ENCODE peak calls at places on chromosomes 7 and 10, in nine cellular contexts. One of them, this sample, is unnamed.

GRCh38 chr7:49174396-49174795 is 250.0 kb downstream of the CDC14C start:
- DNase-seq in brain microvascular endothelial cell: no peak
- DNase-seq in lung microvascular endothelial cell: no peak
- DNase-seq in OCI-LY7: no peak
- DNase-seq in breast epithelium: no peak
- DNase-seq in HepG2: no peak
- DNase-seq in stimulated activated CD8-positive, alpha-beta memory T cell treated with anti-CD3 and anti-CD28 coated beads, Interleukin-4, amount 100 ng/mL, for 4 hours: no peak
- DNase-seq in naive thymus-derived CD8-positive, alpha-beta T cell: no peak
- DNase-seq in CD4-positive, CD25-positive, alpha-beta regulatory T cell: no peak
- DNase-seq in this sample: no peak

GRCh38 chr10:13890617-13891541 is 304.1 kb downstream of the PRPF18 start:
- DNase-seq in brain microvascular endothelial cell: peak
- DNase-seq in lung microvascular endothelial cell: peak
- DNase-seq in OCI-LY7: no peak
- DNase-seq in breast epithelium: no peak
- DNase-seq in HepG2: no peak
- DNase-seq in stimulated activated CD8-positive, alpha-beta memory T cell treated with anti-CD3 and anti-CD28 coated beads, Interleukin-4, amount 100 ng/mL, for 4 hours: no peak
- DNase-seq in naive thymus-derived CD8-positive, alpha-beta T cell: no peak
- DNase-seq in CD4-positive, CD25-positive, alpha-beta regulatory T cell: no peak
- DNase-seq in this sample: no peak

GRCh38 chr10:97880109-97880508 is 30.5 kb downstream of the GOLGA7B start:
- DNase-seq in brain microvascular endothelial cell: no peak
- DNase-seq in lung microvascular endothelial cell: no peak
- DNase-seq in OCI-LY7: no peak
- DNase-seq in breast epithelium: peak
- DNase-seq in HepG2: no peak
- DNase-seq in stimulated activated CD8-positive, alpha-beta memory T cell treated with anti-CD3 and anti-CD28 coated beads, Interleukin-4, amount 100 ng/mL, for 4 hours: no peak
- DNase-seq in naive thymus-derived CD8-positive, alpha-beta T cell: no peak
- DNase-seq in CD4-positive, CD25-positive, alpha-beta regulatory T cell: no peak
- DNase-seq in this sample: no peak

GRCh38 chr10:132546567-132547420 is 9.2 kb downstream of the INPP5A start:
- DNase-seq in brain microvascular endothelial cell: no peak
- DNase-seq in lung microvascular endothelial cell: peak
- DNase-seq in OCI-LY7: no peak
- DNase-seq in breast epithelium: no peak
- DNase-seq in HepG2: no peak
- DNase-seq in stimulated activated CD8-positive, alpha-beta memory T cell treated with anti-CD3 and anti-CD28 coated beads, Interleukin-4, amount 100 ng/mL, for 4 hours: no peak
- DNase-seq in naive thymus-derived CD8-positive, alpha-beta T cell: peak
- DNase-seq in CD4-positive, CD25-positive, alpha-beta regulatory T cell: no peak
- DNase-seq in this sample: no peak

GRCh38 chr7:27602766-27603165 is 59.9 kb downstream of the HIBADH start:
- DNase-seq in brain microvascular endothelial cell: no peak
- DNase-seq in lung microvascular endothelial cell: no peak
- DNase-seq in OCI-LY7: no peak
- DNase-seq in breast epithelium: no peak
- DNase-seq in HepG2: no peak
- DNase-seq in stimulated activated CD8-positive, alpha-beta memory T cell treated with anti-CD3 and anti-CD28 coated beads, Interleukin-4, amount 100 ng/mL, for 4 hours: no peak
- DNase-seq in naive thymus-derived CD8-positive, alpha-beta T cell: no peak
- DNase-seq in CD4-positive, CD25-positive, alpha-beta regulatory T cell: no peak
- DNase-seq in this sample: no peak

GRCh38 chr7:7438851-7439250 is 96.8 kb downstream of the COL28A1 start:
- DNase-seq in brain microvascular endothelial cell: peak
- DNase-seq in lung microvascular endothelial cell: peak
- DNase-seq in OCI-LY7: no peak
- DNase-seq in breast epithelium: no peak
- DNase-seq in HepG2: peak
- DNase-seq in stimulated activated CD8-positive, alpha-beta memory T cell treated with anti-CD3 and anti-CD28 coated beads, Interleukin-4, amount 100 ng/mL, for 4 hours: no peak
- DNase-seq in naive thymus-derived CD8-positive, alpha-beta T cell: no peak
- DNase-seq in CD4-positive, CD25-positive, alpha-beta regulatory T cell: no peak
- DNase-seq in this sample: no peak

GRCh38 chr7:43849069-43849468 is 20.2 kb downstream of the MRPS24 start:
- DNase-seq in brain microvascular endothelial cell: no peak
- DNase-seq in lung microvascular endothelial cell: no peak
- DNase-seq in OCI-LY7: no peak
- DNase-seq in breast epithelium: no peak
- DNase-seq in HepG2: no peak
- DNase-seq in stimulated activated CD8-positive, alpha-beta memory T cell treated with anti-CD3 and anti-CD28 coated beads, Interleukin-4, amount 100 ng/mL, for 4 hours: no peak
- DNase-seq in naive thymus-derived CD8-positive, alpha-beta T cell: no peak
- DNase-seq in CD4-positive, CD25-positive, alpha-beta regulatory T cell: no peak
- DNase-seq in this sample: no peak

GRCh38 chr7:89223906-89224395 is 428.4 kb upstream of the TEX47 start:
- DNase-seq in brain microvascular endothelial cell: no peak
- DNase-seq in lung microvascular endothelial cell: no peak
- DNase-seq in OCI-LY7: no peak
- DNase-seq in breast epithelium: no peak
- DNase-seq in HepG2: no peak
- DNase-seq in stimulated activated CD8-positive, alpha-beta memory T cell treated with anti-CD3 and anti-CD28 coated beads, Interleukin-4, amount 100 ng/mL, for 4 hours: no peak
- DNase-seq in naive thymus-derived CD8-positive, alpha-beta T cell: no peak
- DNase-seq in CD4-positive, CD25-positive, alpha-beta regulatory T cell: no peak
- DNase-seq in this sample: no peak

GRCh38 chr10:124683816-124684215 is 60.4 kb downstream of the FAM53B start:
- DNase-seq in brain microvascular endothelial cell: no peak
- DNase-seq in lung microvascular endothelial cell: no peak
- DNase-seq in OCI-LY7: peak
- DNase-seq in breast epithelium: no peak
- DNase-seq in HepG2: no peak
- DNase-seq in stimulated activated CD8-positive, alpha-beta memory T cell treated with anti-CD3 and anti-CD28 coated beads, Interleukin-4, amount 100 ng/mL, for 4 hours: no peak
- DNase-seq in naive thymus-derived CD8-positive, alpha-beta T cell: no peak
- DNase-seq in CD4-positive, CD25-positive, alpha-beta regulatory T cell: no peak
- DNase-seq in this sample: no peak

GRCh38 chr7:101699884-101700283 is 70.8 kb upstream of the MYL10 start:
- DNase-seq in brain microvascular endothelial cell: no peak
- DNase-seq in lung microvascular endothelial cell: no peak
- DNase-seq in OCI-LY7: no peak
- DNase-seq in breast epithelium: no peak
- DNase-seq in HepG2: no peak
- DNase-seq in stimulated activated CD8-positive, alpha-beta memory T cell treated with anti-CD3 and anti-CD28 coated beads, Interleukin-4, amount 100 ng/mL, for 4 hours: no peak
- DNase-seq in naive thymus-derived CD8-positive, alpha-beta T cell: no peak
- DNase-seq in CD4-positive, CD25-positive, alpha-beta regulatory T cell: no peak
- DNase-seq in this sample: no peak

GRCh38 chr7:102252373-102252982 is 34.2 kb upstream of the SH2B2 start:
- DNase-seq in brain microvascular endothelial cell: no peak
- DNase-seq in lung microvascular endothelial cell: no peak
- DNase-seq in OCI-LY7: no peak
- DNase-seq in breast epithelium: no peak
- DNase-seq in HepG2: no peak
- DNase-seq in stimulated activated CD8-positive, alpha-beta memory T cell treated with anti-CD3 and anti-CD28 coated beads, Interleukin-4, amount 100 ng/mL, for 4 hours: no peak
- DNase-seq in naive thymus-derived CD8-positive, alpha-beta T cell: no peak
- DNase-seq in CD4-positive, CD25-positive, alpha-beta regulatory T cell: no peak
- DNase-seq in this sample: no peak

GRCh38 chr7:82091126-82091682 is 321.4 kb upstream of the HGF start:
- DNase-seq in brain microvascular endothelial cell: no peak
- DNase-seq in lung microvascular endothelial cell: no peak
- DNase-seq in OCI-LY7: no peak
- DNase-seq in breast epithelium: no peak
- DNase-seq in HepG2: no peak
- DNase-seq in stimulated activated CD8-positive, alpha-beta memory T cell treated with anti-CD3 and anti-CD28 coated beads, Interleukin-4, amount 100 ng/mL, for 4 hours: no peak
- DNase-seq in naive thymus-derived CD8-positive, alpha-beta T cell: no peak
- DNase-seq in CD4-positive, CD25-positive, alpha-beta regulatory T cell: no peak
- DNase-seq in this sample: no peak

GRCh38 chr10:114174462-114175190 is 623 bp upstream of the CCDC186 start:
- DNase-seq in brain microvascular endothelial cell: peak
- DNase-seq in lung microvascular endothelial cell: no peak
- DNase-seq in OCI-LY7: no peak
- DNase-seq in breast epithelium: peak
- DNase-seq in HepG2: no peak
- DNase-seq in stimulated activated CD8-positive, alpha-beta memory T cell treated with anti-CD3 and anti-CD28 coated beads, Interleukin-4, amount 100 ng/mL, for 4 hours: no peak
- DNase-seq in naive thymus-derived CD8-positive, alpha-beta T cell: peak
- DNase-seq in CD4-positive, CD25-positive, alpha-beta regulatory T cell: no peak
- DNase-seq in this sample: peak

GRCh38 chr7:55534916-55535636 is 37.2 kb downstream of the VOPP1 start:
- DNase-seq in brain microvascular endothelial cell: no peak
- DNase-seq in lung microvascular endothelial cell: no peak
- DNase-seq in OCI-LY7: peak
- DNase-seq in breast epithelium: no peak
- DNase-seq in HepG2: peak
- DNase-seq in stimulated activated CD8-positive, alpha-beta memory T cell treated with anti-CD3 and anti-CD28 coated beads, Interleukin-4, amount 100 ng/mL, for 4 hours: no peak
- DNase-seq in naive thymus-derived CD8-positive, alpha-beta T cell: no peak
- DNase-seq in CD4-positive, CD25-positive, alpha-beta regulatory T cell: no peak
- DNase-seq in this sample: no peak

GRCh38 chr7:42662862-42663261 is 249.0 kb downstream of the C7orf25 start:
- DNase-seq in brain microvascular endothelial cell: no peak
- DNase-seq in lung microvascular endothelial cell: no peak
- DNase-seq in OCI-LY7: no peak
- DNase-seq in breast epithelium: no peak
- DNase-seq in HepG2: no peak
- DNase-seq in stimulated activated CD8-positive, alpha-beta memory T cell treated with anti-CD3 and anti-CD28 coated beads, Interleukin-4, amount 100 ng/mL, for 4 hours: no peak
- DNase-seq in naive thymus-derived CD8-positive, alpha-beta T cell: no peak
- DNase-seq in CD4-positive, CD25-positive, alpha-beta regulatory T cell: no peak
- DNase-seq in this sample: no peak

GRCh38 chr10:113337142-113337541 is 215.7 kb upstream of the HABP2 start:
- DNase-seq in brain microvascular endothelial cell: no peak
- DNase-seq in lung microvascular endothelial cell: no peak
- DNase-seq in OCI-LY7: no peak
- DNase-seq in breast epithelium: no peak
- DNase-seq in HepG2: no peak
- DNase-seq in stimulated activated CD8-positive, alpha-beta memory T cell treated with anti-CD3 and anti-CD28 coated beads, Interleukin-4, amount 100 ng/mL, for 4 hours: no peak
- DNase-seq in naive thymus-derived CD8-positive, alpha-beta T cell: no peak
- DNase-seq in CD4-positive, CD25-positive, alpha-beta regulatory T cell: no peak
- DNase-seq in this sample: no peak